ENCODE peak calls at places on chromosomes 7 and 10, in seven cellular contexts. Y, H, L, F, M, B and R are unnamed samples.

GRCh38 chr10:96618648-96619047 is 31.8 kb upstream of the TM9SF3 start:
- DNase-seq in Y (no peak), H (no peak), L (peak; percentile 41), F (no peak), M (no peak), B (peak; percentile 38), R (no peak)

GRCh38 chr7:24980695-24981543 is 941 bp upstream of the OSBPL3 start:
- DNase-seq in Y (peak; percentile 18), H (peak; percentile 57), L (peak; percentile 56), F (peak; percentile 76), M (no peak), B (peak; percentile 4), R (no peak)

GRCh38 chr7:150857276-150858055 is 5.1 kb downstream of the AOC1 start:
- DNase-seq in Y (no peak), H (no peak), L (no peak), F (no peak), M (no peak), B (no peak), R (no peak)

GRCh38 chr7:127844707-127845331 is 186.4 kb downstream of the LRRC4 start:
- DNase-seq in Y (peak; percentile 37), H (peak; percentile 26), L (peak; percentile 56), F (no peak), M (no peak), B (no peak), R (peak; percentile 30)

GRCh38 chr10:119688033-119688508 is 36.9 kb downstream of the BAG3 start:
- DNase-seq in Y (no peak), H (no peak), L (no peak), F (no peak), M (no peak), B (peak; percentile 54), R (no peak)

GRCh38 chr7:30659312-30659711 is 22.9 kb downstream of the CRHR2 start:
- DNase-seq in Y (no peak), H (peak; percentile 9), L (peak; percentile 34), F (no peak), M (no peak), B (no peak), R (no peak)

GRCh38 chr7:49766966-49767365 is 6.5 kb upstream of the VWC2 start:
- DNase-seq in Y (no peak), H (no peak), L (no peak), F (no peak), M (no peak), B (no peak), R (no peak)

GRCh38 chr7:117997862-117998825 is 124.9 kb upstream of the CTTNBP2 start:
- DNase-seq in Y (no peak), H (peak; percentile 71), L (no peak), F (no peak), M (no peak), B (no peak), R (no peak)

GRCh38 chr10:1061930-1062769 is 6.0 kb downstream of the WDR37 start:
- DNase-seq in Y (no peak), H (no peak), L (peak; percentile 56), F (no peak), M (no peak), B (no peak), R (no peak)

GRCh38 chr10:114548662-114549061 is 109.4 kb downstream of the ABLIM1 start:
- DNase-seq in Y (no peak), H (peak; percentile 66), L (peak; percentile 79), F (no peak), M (peak; percentile 46), B (peak; percentile 58), R (peak; percentile 40)

GRCh38 chr7:135150072-135150782 is 2.4 kb downstream of the TMEM140 start:
- DNase-seq in Y (peak; percentile 38), H (no peak), L (no peak), F (peak; percentile 64), M (no peak), B (no peak), R (no peak)

GRCh38 chr7:150956395-150957118 is 21.6 kb downstream of the KCNH2 start:
- DNase-seq in Y (no peak), H (no peak), L (no peak), F (no peak), M (no peak), B (no peak), R (no peak)

GRCh38 chr7:79502151-79502550 is 48.7 kb upstream of the MAGI2 start:
- DNase-seq in Y (no peak), H (no peak), L (no peak), F (no peak), M (no peak), B (no peak), R (no peak)
- TF ChIP-seq CTCF in Y (no peak), H (peak; percentile 59), L (no peak), F (no peak), M (peak; percentile 13), B (peak; percentile 27), R (no peak)

DNA sequence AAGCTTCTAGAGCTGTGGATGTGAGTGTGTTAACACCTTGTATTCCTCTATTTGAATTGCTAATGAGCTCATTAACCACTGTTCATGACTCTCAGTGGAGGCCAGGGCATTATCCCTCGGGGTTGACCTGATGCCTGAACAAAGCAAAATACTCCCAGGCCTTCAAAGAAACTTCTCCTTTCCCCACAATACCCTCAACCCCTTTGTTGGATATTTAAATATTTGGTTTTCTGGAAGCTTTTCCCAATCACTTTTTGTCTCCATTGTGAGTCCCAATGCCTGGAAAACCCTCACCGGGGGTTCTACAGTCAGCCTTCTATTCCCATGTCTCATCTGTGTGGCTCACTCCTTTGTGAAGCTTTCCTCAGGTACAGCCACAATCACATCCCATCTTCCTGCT is 780.1 kb downstream of the PHTF2 start:
- DNase-seq in Y (no peak), H (no peak), L (no peak), F (no peak), M (no peak), B (no peak), R (no peak)
- H3K4me3 ChIP-seq in Y (no peak overlapping the region), H (no peak overlapping the region), L (no peak overlapping the region), F (no peak overlapping the region), M (no peak overlapping the region), B (no peak overlapping the region), R (no peak overlapping the region)

GRCh38 chr10:69875856-69876255 is 74.2 kb downstream of the COL13A1 start:
- DNase-seq in Y (no peak), H (no peak), L (no peak), F (no peak), M (no peak), B (no peak), R (no peak)

GRCh38 chr10:69872326-69872725 is 70.6 kb downstream of the COL13A1 start:
- DNase-seq in Y (no peak), H (no peak), L (no peak), F (no peak), M (no peak), B (no peak), R (no peak)

GRCh38 chr10:69873141-69873540 is 71.4 kb downstream of the COL13A1 start:
- DNase-seq in Y (no peak), H (no peak), L (no peak), F (no peak), M (no peak), B (no peak), R (no peak)

GRCh38 chr10:69876286-69876685 is 74.6 kb downstream of the COL13A1 start:
- DNase-seq in Y (no peak), H (no peak), L (no peak), F (peak; percentile 51), M (no peak), B (no peak), R (no peak)

GRCh38 chr10:69874464-69874863 is 72.8 kb downstream of the COL13A1 start:
- DNase-seq in Y (no peak), H (peak; percentile 45), L (peak; percentile 80), F (no peak), M (no peak), B (no peak), R (no peak)
- TF ChIP-seq CTCF in Y (no peak), H (no peak), L (peak; percentile 41), F (no peak), M (no peak), B (peak; percentile 9), R (no peak)

GRCh38 chr10:3779146-3779707 is 5.8 kb downstream of the KLF6 start:
- DNase-seq in Y (no peak), H (peak; percentile 63), L (peak; percentile 51), F (no peak), M (no peak), B (no peak), R (no peak)
- H3K4me3 ChIP-seq in Y (peak overlapping the region; percentile 95), H (peak overlapping the region; percentile 96), L (peak overlapping the region; percentile 96), F (peak overlapping the region; percentile 4), M (peak overlapping the region; percentile 82), B (no peak overlapping the region), R (peak overlapping the region; percentile 89)

DNA sequence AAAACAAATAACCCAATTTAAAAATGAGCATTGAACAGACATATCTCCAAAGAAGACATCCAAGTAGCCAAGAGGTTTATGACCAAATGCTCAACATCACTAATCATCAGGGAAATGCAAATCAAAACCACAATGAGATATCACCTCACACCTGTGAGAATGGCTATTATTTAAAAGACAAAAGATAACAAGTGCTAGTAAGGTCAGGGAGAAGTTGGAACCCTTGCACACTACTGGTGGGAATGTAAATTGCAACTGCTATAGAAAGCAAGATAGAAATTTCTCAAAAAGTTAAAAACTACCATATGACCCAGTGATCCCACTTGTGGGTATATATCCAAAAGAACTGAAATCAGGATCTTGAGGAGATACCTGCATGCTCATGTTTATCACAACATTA is 49.5 kb downstream of the SGMS1 start:
- DNase-seq in Y (no peak), H (no peak), L (no peak), F (no peak), M (no peak), B (no peak), R (no peak)
- TF ChIP-seq CTCF in Y (no peak), H (peak; percentile 14), L (peak; percentile 17), F (no peak), M (no peak), B (peak; percentile 22), R (no peak)

GRCh38 chr10:58740620-58741369 is 228.1 kb downstream of the BICC1 start:
- DNase-seq in Y (peak; percentile 24), H (no peak), L (peak; percentile 52), F (no peak), M (no peak), B (no peak), R (no peak)

GRCh38 chr10:58742141-58742540 is 229.5 kb downstream of the BICC1 start:
- DNase-seq in Y (no peak), H (no peak), L (peak; percentile 60), F (no peak), M (no peak), B (no peak), R (no peak)

GRCh38 chr10:58743466-58744115 is 230.9 kb downstream of the BICC1 start:
- DNase-seq in Y (no peak), H (no peak), L (peak; percentile 67), F (no peak), M (no peak), B (peak; percentile 46), R (no peak)

GRCh38 chr10:58746470-58747185 is 234.0 kb downstream of the BICC1 start:
- DNase-seq in Y (no peak), H (no peak), L (peak; percentile 77), F (no peak), M (no peak), B (peak; percentile 19), R (no peak)

DNA sequence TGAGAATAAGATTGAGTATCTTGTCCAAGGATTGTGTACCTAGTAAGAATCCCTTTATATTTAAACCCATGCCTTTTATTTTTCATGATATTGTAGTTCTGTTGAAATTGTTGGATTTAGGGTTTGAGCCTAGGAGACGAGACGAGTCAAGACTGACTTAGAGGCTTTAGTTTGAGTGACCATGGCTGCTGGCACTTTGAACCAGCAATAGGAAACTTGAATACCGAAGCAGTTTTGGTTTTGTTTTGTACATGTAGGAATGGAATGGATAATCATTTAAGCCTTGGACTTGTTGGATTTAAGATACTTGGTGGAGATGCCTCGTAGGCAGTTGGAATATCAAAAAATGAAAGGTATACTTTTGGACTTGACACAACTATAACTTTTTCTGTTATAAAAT is 229.0 kb downstream of the BICC1 start:
- DNase-seq in Y (no peak), H (no peak), L (peak; percentile 45), F (no peak), M (no peak), B (no peak), R (no peak)
- H3K4me3 ChIP-seq in Y (peak overlapping the region; percentile 43), H (no peak overlapping the region), L (no peak overlapping the region), F (no peak overlapping the region), M (no peak overlapping the region), B (no peak overlapping the region), R (no peak overlapping the region)